ENCODE peak calls at places on chromosomes 3 and 15, in nine cellular contexts. B, K, L, W, J, Z, Y, R and Q are unnamed samples.

GRCh38 chr3:109882144-109882543 is 544.8 kb upstream of the DPPA4 start:
- DNase-seq in Z (no peak), Y (no peak), W (no peak), J (no peak), K (no peak), L (no peak), B (no peak), R (no peak), Q (no peak)

GRCh38 chr3:32937331-32937730 is 14.1 kb upstream of the CCR4 start:
- DNase-seq in Y (no peak), Z (no peak), R (no peak), K (no peak), J (no peak), B (no peak), W (no peak), L (no peak), Q (no peak)

GRCh38 chr3:149378420-149379388 is 1.3 kb upstream of the TM4SF1 start:
- DNase-seq in Z (no peak), K (no peak), L (no peak), B (no peak), J (no peak), W (no peak), Y (no peak), R (no peak), Q (no peak)

GRCh38 chr3:46865034-46865507 is 1.8 kb upstream of the MYL3 start:
- DNase-seq in B (no peak), Y (no peak), Z (no peak), K (no peak), W (no peak), L (peak; percentile 74), R (peak; percentile 44), J (no peak), Q (peak; percentile 66)

GRCh38 chr15:49876401-49877038 is 242.5 kb downstream of the ATP8B4 start:
- DNase-seq in B (no peak), R (peak; percentile 45), L (no peak), Z (peak; percentile 43), K (no peak), W (no peak), Y (peak; percentile 45), J (no peak), Q (no peak)

GRCh38 chr3:52522651-52523251 is 10.9 kb downstream of the NT5DC2 start:
- DNase-seq in K (no peak), Z (no peak), Y (no peak), J (no peak), L (peak; percentile 61), W (no peak), R (no peak), B (no peak), Q (peak; percentile 10)

GRCh38 chr3:52471371-52472238 is 16.2 kb downstream of the NISCH start:
- DNase-seq in Y (peak; percentile 68), W (peak; percentile 76), Z (peak; percentile 77), L (peak; percentile 85), J (no peak), K (peak; percentile 75), R (peak; percentile 61), B (peak; percentile 27), Q (peak; percentile 79)

GRCh38 chr3:147699175-147699838 is 290.1 kb downstream of the ZIC1 start:
- DNase-seq in Y (no peak), J (peak; percentile 79), K (no peak), B (no peak), Z (no peak), L (no peak), R (no peak), W (no peak), Q (no peak)

GRCh38 chr3:134625885-134626741 is 24.7 kb downstream of the KY start:
- DNase-seq in Y (no peak), Z (no peak), B (no peak), J (no peak), L (no peak), W (peak; percentile 38), R (no peak), K (peak; percentile 9), Q (no peak)

GRCh38 chr3:79953591-79954105 is 185.8 kb upstream of the ROBO1 start:
- DNase-seq in W (no peak), L (no peak), Y (no peak), J (no peak), K (no peak), R (no peak), Z (no peak), B (no peak), Q (no peak)

GRCh38 chr3:32557640-32558352 is 12.9 kb downstream of the DYNC1LI1 start:
- DNase-seq in R (no peak), J (no peak), K (no peak), Y (no peak), W (no peak), B (no peak), Z (no peak), L (no peak), Q (no peak)

GRCh38 chr15:99306694-99307338 is 55.5 kb downstream of the LRRC28 start:
- DNase-seq in J (peak; percentile 29), R (no peak), Z (no peak), W (no peak), L (no peak), Y (peak; percentile 62), K (peak; percentile 31), B (no peak), Q (peak; percentile 17)

GRCh38 chr3:42717311-42717710 is 14.7 kb upstream of the HHATL start:
- DNase-seq in K (no peak), L (no peak), Y (no peak), W (no peak), R (no peak), B (no peak), J (no peak), Z (no peak), Q (no peak)

GRCh38 chr15:75577401-75578205 is 1.5 kb downstream of the PTPN9 start:
- DNase-seq in B (no peak), Z (peak; percentile 58), J (peak; percentile 26), L (no peak), W (peak; percentile 40), K (no peak), Y (no peak), R (no peak), Q (no peak)

DNA sequence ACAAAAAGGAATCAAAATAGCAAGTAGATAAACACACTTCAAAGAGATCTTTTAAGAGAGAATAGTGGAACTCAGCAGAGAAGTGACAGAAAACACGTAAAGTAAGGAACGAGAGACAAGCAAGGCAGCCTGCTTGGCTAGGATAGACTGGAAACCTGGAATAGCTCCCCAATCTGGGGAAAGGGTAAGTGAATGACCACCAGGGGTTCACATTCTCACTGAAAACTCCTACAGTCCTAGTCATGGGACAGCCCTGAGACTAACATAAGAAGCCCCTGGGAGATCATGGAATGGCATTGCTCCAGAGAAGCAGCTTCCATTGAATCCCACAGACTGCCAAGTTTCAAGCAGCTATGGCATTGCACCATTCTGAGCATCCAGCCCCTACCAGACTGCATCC is 363.6 kb upstream of the ARPP21 start:
- DNase-seq in Y (no peak), K (no peak), J (no peak), R (no peak), Z (no peak), B (no peak), L (no peak), W (no peak), Q (no peak)
- H3K27ac ChIP-seq in Y (no peak overlapping the region), K (no peak overlapping the region), J (no peak overlapping the region), R (no peak overlapping the region), Z (no peak overlapping the region), B (no peak overlapping the region), L (no peak overlapping the region), W (no peak overlapping the region), Q (no peak overlapping the region)

GRCh38 chr3:16842710-16843270 is 42.0 kb upstream of the PLCL2 start:
- DNase-seq in Z (no peak), W (no peak), R (no peak), B (no peak), Y (no peak), J (no peak), K (no peak), L (no peak), Q (no peak)

GRCh38 chr3:16839271-16840110 is 45.3 kb upstream of the PLCL2 start:
- DNase-seq in Z (no peak), L (no peak), W (no peak), R (no peak), J (no peak), Y (peak; percentile 6), B (no peak), K (no peak), Q (no peak)

GRCh38 chr3:16840111-16840444 is 44.7 kb upstream of the PLCL2 start:
- DNase-seq in B (no peak), Z (no peak), W (no peak), R (no peak), J (peak; percentile 9), Y (no peak), K (no peak), L (no peak), Q (no peak)

GRCh38 chr3:16841906-16842709 is 42.6 kb upstream of the PLCL2 start:
- DNase-seq in R (no peak), W (peak; percentile 87), Z (no peak), J (no peak), Y (no peak), K (no peak), B (peak; percentile 67), L (peak; percentile 93), Q (no peak)

DNA sequence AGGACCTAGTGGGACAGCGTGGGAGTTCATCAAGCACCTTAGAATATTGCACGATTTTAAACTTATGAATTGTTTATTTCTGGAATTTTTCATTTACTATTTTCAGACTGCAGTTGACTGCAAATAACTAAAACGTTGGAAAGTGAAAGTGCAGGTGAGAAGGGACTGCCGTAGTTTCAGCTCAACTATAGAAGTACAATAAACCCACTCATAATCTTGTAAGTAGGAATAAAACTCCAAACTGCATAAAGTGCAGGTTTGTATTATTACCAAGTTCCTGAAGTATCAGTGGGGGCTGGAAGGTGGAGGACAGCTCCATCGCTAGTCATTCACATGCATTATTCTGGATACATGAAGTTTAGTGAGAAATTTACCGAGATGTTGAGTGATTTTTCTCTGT is 43.4 kb upstream of the PLCL2 start:
- DNase-seq in L (no peak), W (no peak), Z (no peak), Y (no peak), B (no peak), J (no peak), R (no peak), K (no peak), Q (no peak)
- H3K4me1 ChIP-seq in L (peaks cover 75% of the 10 kb centered on the region), W (peaks cover 2% of the 10 kb centered on the region), Z (peaks cover 17% of the 10 kb centered on the region), Y (peaks cover 18% of the 10 kb centered on the region), B (peaks cover 56% of the 10 kb centered on the region), J (no peaks in the 10 kb centered on the region), R (no peaks in the 10 kb centered on the region), K (peaks cover 16% of the 10 kb centered on the region), Q (peaks cover 19% of the 10 kb centered on the region)

DNA sequence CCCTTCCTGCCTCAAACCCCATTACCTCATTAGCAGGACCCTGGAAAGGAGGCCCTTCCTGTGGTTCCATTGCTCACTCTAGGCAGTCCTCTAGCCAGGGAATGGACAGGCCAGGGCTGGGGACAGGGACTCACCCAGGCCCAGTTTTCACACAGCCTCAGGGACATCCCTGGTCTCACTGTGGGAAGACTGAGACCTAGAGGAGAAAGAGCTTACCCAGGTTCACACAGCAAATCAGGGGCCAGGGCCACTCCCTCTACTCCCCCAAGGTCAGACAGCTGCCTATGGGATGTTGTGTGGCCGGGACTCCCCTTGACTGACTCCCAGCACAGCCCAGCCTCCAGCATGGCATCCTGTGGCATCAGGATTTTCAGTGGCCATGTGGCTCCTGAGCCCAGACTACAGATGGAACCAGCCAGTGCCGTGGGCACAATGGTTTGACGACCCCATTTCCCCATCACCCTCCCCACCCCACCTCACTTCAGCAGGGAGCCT is 49.3 kb downstream of the ADAMTS7 start:
- DNase-seq in R (peak; percentile 8), Y (no peak), W (peak; percentile 45), K (peak; percentile 25), B (no peak), L (peak; percentile 81), Z (peak; percentile 51), J (no peak), Q (peak; percentile 14)
- H3K4me3 ChIP-seq in R (no peak overlapping the region), Y (no peak overlapping the region), W (no peak overlapping the region), K (no peak overlapping the region), B (peak overlapping the region; percentile 45), L (no peak overlapping the region), Z (no peak overlapping the region), J (no peak overlapping the region), Q (no peak overlapping the region)

GRCh38 chr3:101685050-101685400 is 1.5 kb downstream of the RPL24 start:
- DNase-seq in Z (no peak), L (no peak), J (no peak), W (no peak), Y (no peak), K (no peak), R (no peak), B (no peak), Q (no peak)
- H3K27ac ChIP-seq in Z (peak overlapping the region; percentile 84), L (peak overlapping the region; percentile 96), J (peak overlapping the region; percentile 93), W (peak overlapping the region; percentile 95), Y (no peak overlapping the region), K (peak overlapping the region; percentile 92), R (peak overlapping the region; percentile 92), B (peak overlapping the region; percentile 94), Q (no peak overlapping the region)